ENCODE peak calls at places on chromosomes 4 and X, in five cellular contexts. H is iPS-NIHi11, X is DMS79 treated with DMSO at 0.1 percent for 48 hours, Q is endothelial cell, O is cardiac fibroblast. U is an unnamed sample.

GRCh38 chrX:153946910-153947769 is 2.7 kb upstream of the RENBP start:
- DNase-seq in H (peak; percentile 45), X (peak; percentile 12), Q (peak; percentile 81), O (peak; percentile 81), U (peak; percentile 67)

GRCh38 chrX:22249371-22249770 is 23.3 kb upstream of the CBLL2 start:
- DNase-seq in H (no peak), X (no peak), Q (no peak), O (no peak), U (no peak)

GRCh38 chr4:51960486-51960885 is 59.7 kb downstream of the LRRC66 start:
- DNase-seq in H (no peak), X (no peak), Q (no peak), O (no peak), U (no peak)

GRCh38 chr4:84530449-84530848 is 31.4 kb upstream of the NKX6-1 start:
- DNase-seq in H (no peak), X (no peak), Q (no peak), O (peak; percentile 34), U (no peak)

GRCh38 chr4:2793578-2793919 is 664 bp downstream of the SH3BP2 start:
- DNase-seq in H (no peak), X (no peak), Q (peak; percentile 17), O (peak; percentile 55), U (no peak)

GRCh38 chr4:150814873-150815272 is 200.2 kb downstream of the LRBA start:
- DNase-seq in H (no peak), X (no peak), Q (no peak), O (peak; percentile 3), U (no peak)

GRCh38 chrX:148914783-148915182 is 414.4 kb downstream of the AFF2 start:
- DNase-seq in H (no peak), X (no peak), Q (no peak), O (no peak), U (no peak)

GRCh38 chr4:173519130-173520101 is 10.6 kb downstream of the HAND2 start:
- DNase-seq in H (no peak), X (no peak), Q (no peak), O (peak; percentile 74), U (no peak)

GRCh38 chr4:38621004-38621684 is 42.9 kb upstream of the KLF3 start:
- DNase-seq in H (no peak), X (peak; percentile 58), Q (no peak), O (peak; percentile 89), U (no peak)

GRCh38 chr4:153432971-153433752 is 33.0 kb upstream of the TMEM131L start:
- DNase-seq in H (peak; percentile 76), X (no peak), Q (peak; percentile 29), O (peak; percentile 91), U (no peak)